ENCODE peak calls at places on chromosomes 5 and 9, in eight cellular contexts. X is SHP77; C is frontal cortex; R is activated gamma-delta T cell; H is NCI-H2081; N is stimulated activated CD4-positive, alpha-beta T cell treated with anti-CD3 and anti-CD28 coated beads, Interleukin-1b, Interleukin-23, amount 100 ng/mL, for 1 hour; Z is A673; P is CD8-positive, alpha-beta T cell. D is an unnamed sample.

GRCh38 chr9:110256142-110256391 is 240 bp downstream of the TXN start:
- DNase-seq in X (no peak), C (no peak), R (peak; percentile 39), H (no peak), N (no peak), Z (no peak), P (no peak), D (no peak)

GRCh38 chr9:124792976-124793594 is 16.2 kb downstream of the OLFML2A start:
- DNase-seq in X (no peak), C (no peak), R (no peak), H (no peak), N (no peak), Z (no peak), P (no peak), D (no peak)

GRCh38 chr5:52710972-52711596 is 76.6 kb upstream of the ITGA1 start:
- DNase-seq in X (no peak), C (no peak), R (no peak), H (no peak), N (no peak), Z (no peak), P (no peak), D (no peak)

GRCh38 chr5:83370957-83371356 is 100.6 kb upstream of the VCAN start:
- DNase-seq in X (no peak), C (no peak), R (no peak), H (no peak), N (no peak), Z (no peak), P (no peak), D (no peak)

GRCh38 chr5:125798311-125798710 is 624.9 kb upstream of the GRAMD2B start:
- DNase-seq in X (no peak), C (no peak), R (no peak), H (no peak), N (no peak), Z (peak; percentile 44), P (no peak), D (no peak)

GRCh38 chr9:2709645-2710101 is 7.6 kb upstream of the KCNV2 start:
- DNase-seq in X (no peak), C (no peak), R (no peak), H (no peak), N (no peak), Z (no peak), P (no peak), D (no peak)

GRCh38 chr5:82277613-82277986 is 554 bp downstream of the RPS23 start:
- DNase-seq in X (no peak), C (no peak), R (no peak), H (no peak), N (no peak), Z (no peak), P (no peak), D (no peak)

GRCh38 chr5:132883261-132883834 is 9.9 kb downstream of the LEAP2 start:
- DNase-seq in X (peak; percentile 60), C (peak; percentile 20), R (no peak), H (peak; percentile 54), N (no peak), Z (peak; percentile 72), P (peak; percentile 24), D (peak; percentile 55)

GRCh38 chr5:65871182-65871581 is 55.2 kb upstream of the ERBIN start:
- DNase-seq in X (no peak), C (no peak), R (no peak), H (no peak), N (no peak), Z (no peak), P (no peak), D (no peak)

GRCh38 chr5:142095035-142095434 is 13.5 kb upstream of the NDFIP1 start:
- DNase-seq in X (no peak), C (no peak), R (no peak), H (no peak), N (peak; percentile 23), Z (no peak), P (no peak), D (no peak)